ENCODE peak calls at places on chromosomes 1 and 21, in eight cellular contexts. W is fibroblast of lung; U is RWPE2; E is fibroblast of pulmonary artery; Q is gastrocnemius medialis; M is A549; L is CD8-positive, alpha-beta T cell; J is cardiac muscle cell. I is an unnamed sample.

GRCh38 chr1:21818661-21819060 is 6.6 kb downstream of the LDLRAD2 start:
- DNase-seq in E (peak; percentile 41), J (peak; percentile 35), W (no peak), Q (no peak), U (no peak), L (no peak), M (peak; percentile 27), I (no peak)

GRCh38 chr1:244106837-244107491 is 55.9 kb downstream of the ZBTB18 start:
- DNase-seq in L (no peak), J (no peak), E (no peak), Q (no peak), W (no peak), M (no peak), U (no peak), I (no peak)

GRCh38 chr21:39136711-39137110 is 46.5 kb downstream of the PSMG1 start:
- DNase-seq in L (no peak), W (peak; percentile 56), J (no peak), E (no peak), U (no peak), M (no peak), Q (no peak), I (no peak)

GRCh38 chr1:227766015-227766634 is 30.9 kb downstream of the SNAP47 start:
- DNase-seq in Q (no peak), J (no peak), E (no peak), L (peak; percentile 91), W (peak; percentile 58), M (no peak), U (no peak), I (no peak)

GRCh38 chr1:2193514-2194251 is 889 bp downstream of the FAAP20 start:
- DNase-seq in J (no peak), E (no peak), L (no peak), W (no peak), M (no peak), U (no peak), Q (no peak), I (no peak)

GRCh38 chr1:1510912-1511532 is 940 bp upstream of the ATAD3A start:
- DNase-seq in M (peak; percentile 38), E (no peak), J (no peak), Q (no peak), W (peak; percentile 20), U (no peak), L (no peak), I (no peak)

GRCh38 chr1:150560011-150560438 is 10.8 kb downstream of the ADAMTSL4 start:
- DNase-seq in U (no peak), W (no peak), M (peak; percentile 76), Q (peak; percentile 67), J (peak; percentile 81), E (peak; percentile 68), L (peak; percentile 84), I (peak; percentile 96)

GRCh38 chr1:97254731-97255463 is 533.3 kb downstream of the PTBP2 start:
- DNase-seq in Q (no peak), U (no peak), L (no peak), J (no peak), E (no peak), W (peak; percentile 86), M (no peak), I (no peak)

GRCh38 chr1:17561252-17561558 is 21.7 kb downstream of the ARHGEF10L start:
- DNase-seq in E (no peak), L (no peak), M (no peak), W (peak; percentile 28), Q (no peak), J (no peak), U (no peak), I (no peak)

DNA sequence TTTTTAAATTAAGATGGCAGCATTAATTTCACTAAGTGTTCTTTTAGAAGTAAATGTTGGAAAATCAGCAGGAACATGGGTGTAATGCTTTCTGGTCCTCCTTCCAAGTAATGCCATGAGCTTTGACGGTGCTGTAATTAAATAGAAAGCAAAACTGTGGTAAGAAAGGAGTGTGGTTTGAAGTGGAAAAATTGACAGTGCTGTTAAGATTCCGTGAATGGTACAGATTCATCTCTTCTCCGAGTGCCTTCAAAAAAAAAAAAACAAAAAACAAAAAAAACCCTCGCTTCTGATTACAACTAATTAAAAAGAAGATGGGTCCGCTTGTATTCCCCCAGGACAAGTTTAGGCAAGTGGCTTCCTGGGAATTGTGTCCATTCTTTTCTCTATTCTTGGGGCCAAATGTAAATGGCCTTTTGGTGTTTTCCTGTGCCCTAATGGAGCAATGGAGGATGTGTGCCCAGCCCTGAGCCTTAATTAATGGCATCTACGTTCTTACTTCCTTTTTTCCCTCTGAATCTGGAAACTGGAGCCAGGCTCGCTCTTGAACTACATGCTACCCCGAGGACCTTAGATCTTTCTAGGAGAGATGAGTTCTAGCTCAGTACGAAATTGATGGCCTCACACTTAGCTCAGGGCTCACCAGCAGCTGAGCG is 5.1 kb downstream of the LMO4 start:
- DNase-seq in U (no peak), W (peak; percentile 56), E (no peak), J (no peak), L (no peak), Q (no peak), M (no peak), I (no peak)
- H3K4me3 ChIP-seq in U (peak overlapping the region; percentile 48), W (peak overlapping the region; percentile 80), E (peak overlapping the region; percentile 78), J (peak overlapping the region; percentile 45), L (no peak overlapping the region), Q (peak overlapping the region; percentile 69), M (no peak overlapping the region), I (no peak overlapping the region)

GRCh38 chr1:207820568-207821463 is 69.0 kb downstream of the CD46 start:
- DNase-seq in W (no peak), Q (no peak), E (no peak), L (no peak), M (no peak), J (no peak), U (no peak), I (no peak)

GRCh38 chr1:207822602-207823451 is 71.0 kb downstream of the CD46 start:
- DNase-seq in W (no peak), L (peak; percentile 75), J (peak; percentile 36), Q (peak; percentile 98), M (peak; percentile 92), E (no peak), U (no peak), I (peak; percentile 95)

GRCh38 chr1:207823531-207823879 is 71.7 kb downstream of the CD46 start:
- DNase-seq in E (no peak), L (no peak), Q (no peak), M (no peak), W (no peak), U (no peak), J (no peak), I (no peak)

GRCh38 chr1:207822124-207822601 is 70.3 kb downstream of the CD46 start:
- DNase-seq in U (no peak), Q (no peak), J (no peak), L (no peak), W (no peak), E (no peak), M (no peak), I (peak; percentile 80)

DNA sequence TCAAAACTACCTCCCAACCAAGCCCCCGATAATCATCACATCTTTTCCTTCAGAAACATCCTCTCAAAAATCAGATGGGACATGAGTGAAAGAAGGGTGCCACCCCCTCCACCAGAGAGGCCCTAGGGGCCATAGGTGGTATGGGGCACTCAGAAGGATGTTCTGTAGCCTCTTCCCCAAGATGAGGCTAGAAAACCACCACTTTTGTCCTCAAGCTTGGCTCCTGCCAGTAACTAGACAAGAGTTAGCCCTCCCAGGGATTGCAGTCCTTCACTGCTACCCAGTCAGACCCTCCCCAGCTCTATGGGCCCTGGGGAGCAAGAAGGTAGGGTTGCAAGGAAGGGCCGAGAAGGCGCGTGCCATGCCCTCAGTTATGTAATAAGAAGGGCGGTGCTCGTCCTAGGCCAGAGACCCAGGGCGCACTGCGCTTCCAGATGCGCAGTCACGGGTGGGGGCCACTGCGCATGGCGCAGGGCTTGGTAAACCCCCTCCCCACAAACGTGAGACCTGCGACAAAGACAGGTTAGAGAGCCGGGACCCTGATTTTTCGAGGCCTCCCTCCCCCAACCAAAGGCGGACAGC is 69.7 kb downstream of the CD46 start:
- DNase-seq in J (no peak), Q (no peak), W (no peak), M (no peak), L (no peak), E (no peak), U (no peak), I (peak; percentile 83)
- H3K4me3 ChIP-seq in J (no peak overlapping the region), Q (peak overlapping the region; percentile 95), W (no peak overlapping the region), M (no peak overlapping the region), L (peak overlapping the region; percentile 70), E (no peak overlapping the region), U (no peak overlapping the region), I (no peak overlapping the region)

GRCh38 chr1:58874327-58874726 is 90.5 kb upstream of the JUN start:
- DNase-seq in M (no peak), W (no peak), L (no peak), E (no peak), U (no peak), J (no peak), Q (no peak), I (no peak)
- H3K4me3 ChIP-seq in M (no peak overlapping the region), W (no peak overlapping the region), L (no peak overlapping the region), E (no peak overlapping the region), U (no peak overlapping the region), J (no peak overlapping the region), Q (no peak overlapping the region), I (no peak overlapping the region)

GRCh38 chr1:203121186-203122015 is 6.1 kb upstream of the ADORA1 start:
- DNase-seq in W (no peak), L (peak; percentile 45), M (no peak), Q (no peak), J (no peak), E (no peak), U (no peak), I (no peak)

GRCh38 chr1:203116048-203116810 is 11.3 kb upstream of the ADORA1 start:
- DNase-seq in E (no peak), U (peak; percentile 50), W (no peak), J (no peak), Q (no peak), L (peak; percentile 23), M (no peak), I (peak; percentile 8)

GRCh38 chr1:203120325-203121138 is 7.0 kb upstream of the ADORA1 start:
- DNase-seq in W (no peak), Q (no peak), J (no peak), M (no peak), U (no peak), L (peak; percentile 34), E (no peak), I (no peak)

GRCh38 chr1:203114202-203114601 is 13.3 kb upstream of the ADORA1 start:
- DNase-seq in E (no peak), W (no peak), Q (no peak), U (no peak), J (no peak), L (no peak), M (no peak), I (no peak)

DNA sequence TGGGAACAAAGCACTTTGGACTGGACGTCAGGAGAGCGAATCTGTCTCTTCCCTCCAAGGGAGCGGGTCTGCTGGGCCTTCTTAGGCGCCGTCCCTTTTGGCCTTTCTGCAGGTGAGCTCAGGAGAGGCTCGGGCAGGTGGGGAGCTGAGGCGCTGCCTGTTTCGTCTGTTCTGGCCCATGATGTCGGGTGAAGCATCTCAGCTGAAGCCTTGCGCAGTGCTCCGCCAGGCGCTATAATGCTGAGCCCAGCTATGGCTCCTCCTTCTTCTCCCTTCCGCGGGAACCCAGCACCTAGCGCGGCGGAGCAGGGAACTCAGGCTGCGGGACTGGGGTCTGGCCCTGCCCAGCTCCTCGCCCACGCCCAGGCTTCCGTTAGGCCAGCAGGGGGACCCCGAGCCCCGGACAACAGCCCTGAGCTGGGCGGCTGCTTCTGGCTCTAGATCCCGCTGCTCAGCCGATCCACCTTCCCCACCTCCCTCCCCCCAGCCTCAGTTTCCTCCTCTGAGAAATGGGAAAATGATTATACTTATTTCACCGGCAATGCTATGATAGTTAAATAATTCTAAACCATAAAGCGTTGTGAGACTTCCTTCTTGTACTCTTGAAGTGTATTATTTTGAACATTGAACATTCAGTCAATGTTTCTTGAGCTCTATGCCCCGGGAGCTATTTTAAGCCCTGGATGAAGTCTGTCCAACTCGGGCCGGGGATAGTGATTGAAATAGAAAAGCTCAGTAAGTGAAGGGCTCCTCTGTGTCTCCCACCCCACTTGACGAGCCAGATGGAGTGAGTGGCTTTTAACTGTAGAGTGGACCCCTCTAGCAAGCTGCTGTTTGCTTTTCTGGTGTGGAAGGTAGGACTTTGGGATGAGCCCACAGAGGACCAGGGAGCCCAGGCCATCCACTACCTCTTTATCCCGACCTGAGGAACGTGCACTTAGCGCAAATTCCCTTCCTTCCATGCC is 9.6 kb upstream of the ADORA1 start:
- DNase-seq in Q (peak; percentile 60), L (peak; percentile 48), J (peak; percentile 89), M (peak; percentile 63), U (no peak), W (peak; percentile 49), E (peak; percentile 72), I (peak; percentile 48)
- H3K4me3 ChIP-seq in Q (no peak overlapping the region), L (no peak overlapping the region), J (no peak overlapping the region), M (no peak overlapping the region), U (no peak overlapping the region), W (no peak overlapping the region), E (no peak overlapping the region), I (no peak overlapping the region)